ENCODE peak calls at places on chromosomes 6 and 20, in nine cellular contexts. F is transverse colon, A is H9, T is breast epithelium, V is lower lobe of right lung, E is IMR-90, R is left lung, B is osteoblast, N is spleen. C is an unnamed sample.

GRCh38 chr6:6220718-6221117 is 99.7 kb downstream of the F13A1 start:
- DNase-seq in F (no peak), A (no peak), T (no peak), V (no peak), E (no peak), R (no peak), B (no peak), N (no peak), C (no peak)

GRCh38 chr20:64053841-64054661 is 4.6 kb upstream of the SOX18 start:
- DNase-seq in F (no peak), A (peak; percentile 78), T (no peak), V (peak; percentile 70), E (no peak), R (no peak), B (peak; percentile 96), N (peak; percentile 90), C (peak; percentile 84)

GRCh38 chr6:166005846-166006592 is 161.6 kb downstream of the TBXT start:
- DNase-seq in F (peak; percentile 46), A (peak; percentile 36), T (no peak), V (no peak), E (peak; percentile 94), R (no peak), B (peak; percentile 94), N (no peak), C (no peak)

GRCh38 chr20:58976095-58976730 is 4.8 kb upstream of the NELFCD start:
- DNase-seq in F (no peak), A (no peak), T (no peak), V (no peak), E (peak; percentile 6), R (no peak), B (no peak), N (no peak), C (no peak)

GRCh38 chr6:139173172-139173571 is 38.3 kb downstream of the HECA start:
- DNase-seq in F (no peak), A (no peak), T (no peak), V (no peak), E (peak; percentile 5), R (no peak), B (no peak), N (no peak), C (no peak)

GRCh38 chr6:50846860-50847171 is 28.1 kb downstream of the TFAP2B start:
- DNase-seq in F (no peak), A (no peak), T (no peak), V (no peak), E (no peak), R (no peak), B (no peak), N (no peak), C (no peak)

GRCh38 chr6:165884813-165885765 is 222.0 kb upstream of the PDE10A start:
- DNase-seq in F (peak; percentile 78), A (peak; percentile 84), T (peak; percentile 52), V (peak; percentile 77), E (peak; percentile 68), R (peak; percentile 60), B (peak; percentile 80), N (peak; percentile 89), C (no peak)

GRCh38 chr6:129110687-129111343 is 227.9 kb downstream of the LAMA2 start:
- DNase-seq in F (no peak), A (no peak), T (no peak), V (no peak), E (peak; percentile 16), R (no peak), B (no peak), N (no peak), C (no peak)

GRCh38 chr20:38453941-38454340 is 18.7 kb upstream of the RALGAPB start:
- DNase-seq in F (no peak), A (no peak), T (no peak), V (no peak), E (no peak), R (no peak), B (no peak), N (no peak), C (no peak)

GRCh38 chr6:29629571-29629970 is 3.4 kb downstream of the GABBR1 start:
- DNase-seq in F (no peak), A (no peak), T (no peak), V (no peak), E (no peak), R (no peak), B (peak; percentile 87), N (no peak), C (no peak)

GRCh38 chr6:29631209-29631810 is 1.7 kb downstream of the GABBR1 start:
- DNase-seq in F (no peak), A (peak; percentile 57), T (peak; percentile 18), V (no peak), E (peak; percentile 34), R (no peak), B (peak; percentile 61), N (no peak), C (no peak)

GRCh38 chr6:29627762-29628418 is 5.1 kb downstream of the GABBR1 start:
- DNase-seq in F (peak; percentile 66), A (peak; percentile 94), T (peak; percentile 63), V (peak; percentile 67), E (peak; percentile 86), R (peak; percentile 80), B (peak; percentile 96), N (peak; percentile 90), C (no peak)

GRCh38 chr6:29626948-29627761 is 5.8 kb downstream of the GABBR1 start:
- DNase-seq in F (no peak), A (no peak), T (peak; percentile 19), V (no peak), E (no peak), R (no peak), B (peak; percentile 85), N (peak; percentile 79), C (no peak)

GRCh38 chr6:29628419-29629281 is 4.3 kb downstream of the GABBR1 start:
- DNase-seq in F (peak; percentile 77), A (peak; percentile 95), T (peak; percentile 79), V (peak; percentile 74), E (peak; percentile 73), R (peak; percentile 73), B (peak; percentile 96), N (peak; percentile 90), C (peak; percentile 79)
- H3K4me1 ChIP-seq in F (peaks cover 35% of the 10 kb centered on the region), A (peaks cover 12% of the 10 kb centered on the region), T (peaks cover 6% of the 10 kb centered on the region), V (peaks cover 28% of the 10 kb centered on the region), E (peaks cover 14% of the 10 kb centered on the region), R (peaks cover 59% of the 10 kb centered on the region), B (peaks cover 24% of the 10 kb centered on the region), N (peaks cover 87% of the 10 kb centered on the region), C (peaks cover 3% of the 10 kb centered on the region)

DNA sequence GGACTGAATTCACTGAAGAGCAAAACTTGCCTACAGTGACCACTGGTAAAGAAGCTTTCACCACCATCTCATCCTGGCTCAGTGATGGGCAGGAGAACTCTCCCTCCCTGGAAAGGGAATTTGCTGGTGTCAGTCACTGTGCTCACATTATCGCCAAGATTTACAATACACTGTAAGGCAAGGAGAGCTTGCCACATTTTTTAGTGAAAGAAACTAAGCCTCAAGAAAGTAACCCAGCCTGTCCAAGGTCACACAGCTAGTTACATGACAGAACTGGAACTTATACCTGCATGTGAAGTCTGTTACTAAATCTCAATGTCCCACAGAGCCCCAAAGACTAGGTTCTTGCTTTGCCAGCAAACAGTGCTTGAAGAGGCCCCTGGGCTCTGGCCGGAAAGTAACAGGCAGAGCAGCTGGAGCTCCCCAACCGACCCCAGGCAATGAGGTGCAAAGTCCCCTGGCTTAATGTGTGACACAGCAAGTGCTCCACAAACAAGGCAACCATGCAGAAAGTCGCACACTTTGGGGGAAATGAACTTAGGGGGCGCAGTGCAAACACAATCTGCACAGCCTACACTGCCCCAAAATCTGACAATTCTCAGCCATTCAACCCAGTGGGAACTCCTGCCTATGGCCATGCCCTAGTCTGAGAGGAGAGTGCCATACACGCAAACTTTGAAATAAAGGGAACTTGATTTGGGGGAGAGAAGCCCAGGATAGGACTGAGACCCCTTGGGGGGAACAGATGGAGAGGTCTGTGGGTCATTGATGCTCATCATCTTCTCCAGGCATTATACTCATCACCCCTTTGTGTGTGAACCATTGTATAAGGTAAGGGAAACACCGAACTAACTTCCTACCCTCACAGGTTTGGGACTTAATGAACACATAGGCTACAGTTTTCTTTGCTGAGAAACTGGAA is 1.9 kb downstream of the BCL2L1 start:
- DNase-seq in F (peak; percentile 60), A (no peak), T (no peak), V (no peak), E (no peak), R (no peak), B (no peak), N (no peak), C (peak; percentile 72)
- TF ChIP-seq CTCF in F (no peak), A (no peak), T (no peak), V (no peak), E (no peak), R (no peak), B (peak; percentile 14), N (no peak), C (peak; percentile 41)

DNA sequence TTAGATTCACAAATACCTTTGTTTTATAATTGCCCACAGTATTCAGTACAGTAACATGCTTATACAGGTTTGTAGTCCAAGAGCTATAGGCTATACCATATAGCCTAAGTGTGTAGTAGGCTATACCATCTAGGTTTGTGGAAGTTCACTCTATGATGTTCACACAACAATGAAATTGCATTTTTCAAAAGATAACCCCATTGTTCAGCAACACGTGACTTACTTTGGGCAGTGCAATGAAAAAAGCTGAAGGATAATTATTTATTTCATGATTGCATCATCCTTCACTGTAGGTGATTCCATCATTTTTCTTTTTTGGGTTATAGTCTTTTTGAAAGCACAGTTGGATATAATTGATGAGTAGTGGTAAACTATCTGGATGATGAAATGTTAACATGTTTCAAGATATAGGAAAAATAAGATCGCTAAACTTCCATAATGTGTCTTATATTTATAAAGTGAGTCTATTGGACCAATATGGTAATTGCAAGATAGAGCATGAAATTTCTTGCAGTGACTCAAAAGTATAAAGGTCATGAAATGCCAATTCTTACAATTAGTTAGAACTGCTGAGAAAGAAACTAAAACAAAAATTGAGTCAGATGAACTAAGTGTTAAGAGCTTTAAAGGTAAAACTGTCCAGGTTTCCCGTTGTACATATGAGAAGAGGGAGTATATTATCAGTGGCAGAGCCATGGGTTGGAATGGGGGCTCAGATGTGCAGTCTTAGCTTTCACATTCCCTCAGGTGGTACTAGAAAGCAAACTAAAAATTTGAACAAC is 164.4 kb downstream of the ZFAND3 start:
- DNase-seq in F (no peak), A (no peak), T (no peak), V (no peak), E (no peak), R (no peak), B (no peak), N (no peak), C (no peak)
- H3K4me1 ChIP-seq in F (peaks cover 43% of the 10 kb centered on the region), A (no peaks in the 10 kb centered on the region), T (no peaks in the 10 kb centered on the region), V (peaks cover 35% of the 10 kb centered on the region), E (peaks cover 17% of the 10 kb centered on the region), R (peaks cover 53% of the 10 kb centered on the region), B (peaks cover 32% of the 10 kb centered on the region), N (peaks cover 95% of the 10 kb centered on the region), C (peaks cover 14% of the 10 kb centered on the region)

GRCh38 chr6:30743099-30744053 is 889 bp upstream of the FLOT1 start:
- DNase-seq in F (peak; percentile 47), A (no peak), T (peak; percentile 44), V (peak; percentile 51), E (peak; percentile 33), R (peak; percentile 63), B (peak; percentile 58), N (peak; percentile 86), C (no peak)

GRCh38 chr6:30742316-30743098 is at the start of gene FLOT1:
- DNase-seq in F (peak; percentile 99), A (peak; percentile 98), T (peak; percentile 99), V (peak; percentile 99), E (peak; percentile 93), R (peak; percentile 99), B (peak; percentile 98), N (peak; percentile 99), C (peak; percentile 98)

GRCh38 chr6:30740993-30741784 is 1.3 kb downstream of the FLOT1 start:
- DNase-seq in F (no peak), A (no peak), T (no peak), V (no peak), E (peak; percentile 45), R (no peak), B (no peak), N (no peak), C (no peak)

GRCh38 chr6:30741789-30742315 is 635 bp downstream of the FLOT1 start:
- DNase-seq in F (peak; percentile 26), A (no peak), T (no peak), V (no peak), E (no peak), R (no peak), B (peak; percentile 91), N (peak; percentile 80), C (no peak)

GRCh38 chr6:30744054-30744805 is at the start of gene IER3:
- DNase-seq in F (peak; percentile 93), A (peak; percentile 93), T (peak; percentile 92), V (peak; percentile 85), E (peak; percentile 95), R (peak; percentile 93), B (peak; percentile 90), N (peak; percentile 95), C (peak; percentile 91)
- TF ChIP-seq CTCF in F (peak; percentile 63), A (peak; percentile 67), T (peak; percentile 75), V (peak; percentile 79), E (peak; percentile 61), R (peak; percentile 50), B (peak; percentile 58), N (peak; percentile 51), C (peak; percentile 34)

C was measured in RWPE2.